ENCODE peak calls at places on chromosomes 12 and 14, in four cellular contexts. O is RWPE2; Z is CD8-positive, alpha-beta T cell; W is astrocyte. E is an unnamed sample. For H3K36me3, the result is how much of the 10 kb centered on the place peaks cover.

GRCh38 chr12:120959111-120959878 is 19.0 kb upstream of the HNF1A start:
- DNase-seq in O (no peak), Z (no peak), W (no peak), E (no peak)

GRCh38 chr14:30620178-30620577 is 1.9 kb upstream of the SCFD1 start:
- DNase-seq in O (no peak), Z (no peak), W (peak), E (no peak)

GRCh38 chr14:96224480-96225096 is 19.9 kb downstream of the BDKRB2 start:
- DNase-seq in O (peak), Z (no peak), W (no peak), E (no peak)

GRCh38 chr14:57835751-57836150 is 30.1 kb downstream of the SLC35F4 start:
- DNase-seq in O (no peak), Z (no peak), W (no peak), E (no peak)

GRCh38 chr12:123996581-123996980 is 23.6 kb downstream of the ZNF664 start:
- DNase-seq in O (no peak), Z (no peak), W (no peak), E (no peak)

GRCh38 chr14:41830679-41831078 is 224.0 kb downstream of the LRFN5 start:
- DNase-seq in O (peak), Z (no peak), W (peak), E (no peak)

GRCh38 chr14:35333797-35334743 is 41.9 kb downstream of the PSMA6 start:
- DNase-seq in O (no peak), Z (peak), W (no peak), E (no peak)

GRCh38 chr14:101068293-101068957 is 164.9 kb upstream of the RTL1 start:
- DNase-seq in O (peak), Z (no peak), W (no peak), E (no peak)

GRCh38 chr12:109548258-109548657 is 25.0 kb downstream of the MMAB start:
- DNase-seq in O (no peak), Z (no peak), W (no peak), E (no peak)

GRCh38 chr12:118377891-118378470 is 1.6 kb downstream of the SUDS3 start:
- DNase-seq in O (no peak), Z (peak), W (peak), E (no peak)

GRCh38 chr14:32166029-32166428 is 35.8 kb upstream of the RNU6-7 start:
- DNase-seq in O (no peak), Z (no peak), W (no peak), E (no peak)

GRCh38 chr12:14883663-14884062 is 2.0 kb downstream of the MGP start:
- DNase-seq in O (no peak), Z (no peak), W (no peak), E (no peak)
- H3K4me3 ChIP-seq in O (no peak), Z (no peak), W (no peak), E (no peak)

DNA sequence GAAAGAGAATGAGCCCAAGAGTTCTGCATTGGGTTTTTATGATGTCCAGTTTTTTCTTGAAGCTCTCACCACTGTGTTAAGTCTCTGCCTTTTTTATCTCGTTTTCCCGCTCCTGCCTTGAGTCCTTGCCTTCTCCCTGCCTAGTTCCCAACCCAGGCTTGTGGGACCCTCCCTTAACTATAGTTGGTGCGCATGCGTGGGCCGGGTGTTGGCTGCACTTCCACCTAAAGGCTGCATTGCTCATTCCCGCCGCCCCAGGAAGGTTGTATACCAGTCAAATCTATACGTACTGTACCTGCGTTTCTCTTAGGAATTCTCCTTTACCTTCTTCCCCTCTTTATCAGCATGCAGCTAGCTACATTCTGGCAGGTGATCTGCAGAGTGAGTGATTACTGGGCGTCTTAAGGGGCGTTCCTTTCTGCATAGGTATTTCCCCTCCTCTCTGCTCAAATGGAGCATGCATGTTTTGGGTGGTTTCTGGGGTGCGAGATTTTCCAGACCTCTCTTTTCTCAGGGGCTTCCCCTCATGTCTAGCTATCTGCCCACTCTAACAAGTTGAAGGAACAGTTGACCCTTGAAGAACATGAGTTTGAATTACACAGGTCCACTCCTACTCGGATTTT is 6.6 kb upstream of the REP15 start:
- DNase-seq in O (no peak), Z (no peak), W (no peak), E (no peak)
- H3K36me3 ChIP-seq in O (under half), Z (under half), W (half or more), E (under half)

GRCh38 chr14:94690896-94691657 is 78.8 kb downstream of the GSC start:
- DNase-seq in O (no peak), Z (no peak), W (no peak), E (no peak)
- TF ChIP-seq CTCF in O (no peak), Z (no peak), W (no peak), E (no peak)

DNA sequence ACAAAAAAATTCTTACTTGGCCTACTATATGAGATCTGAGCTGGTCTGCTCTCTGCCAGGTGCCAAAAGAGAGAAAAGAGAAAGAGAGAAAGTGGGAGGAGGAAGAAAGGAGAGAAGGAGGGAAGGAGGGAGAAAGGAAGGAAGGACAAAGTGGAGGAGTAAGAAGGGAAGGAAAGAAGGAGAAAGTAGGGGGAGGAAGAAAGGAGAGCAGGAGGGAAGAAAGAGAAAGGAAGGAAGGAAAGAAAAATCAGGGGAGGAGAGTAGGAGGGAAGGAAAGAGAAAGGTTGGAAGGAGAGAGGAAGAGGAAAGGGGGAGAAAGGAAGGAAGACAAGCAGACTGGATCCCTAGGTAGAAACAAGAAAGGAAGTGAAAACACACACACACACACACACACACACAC is 96.8 kb downstream of the RPS29 start:
- DNase-seq in O (no peak), Z (no peak), W (no peak), E (no peak)
- H3K4me3 ChIP-seq in O (no peak), Z (no peak), W (no peak), E (no peak)

GRCh38 chr14:104528496-104528895 is 51.1 kb upstream of the C14orf180 start:
- DNase-seq in O (no peak), Z (no peak), W (no peak), E (no peak)

GRCh38 chr14:104523546-104523935 is 56.0 kb upstream of the C14orf180 start:
- DNase-seq in O (no peak), Z (no peak), W (no peak), E (no peak)

GRCh38 chr14:104524726-104525125 is 54.8 kb upstream of the C14orf180 start:
- DNase-seq in O (no peak), Z (no peak), W (no peak), E (no peak)

GRCh38 chr14:104527857-104528459 is 51.6 kb upstream of the C14orf180 start:
- DNase-seq in O (no peak), Z (no peak), W (no peak), E (no peak)

GRCh38 chr14:104526723-104527645 is 52.6 kb upstream of the C14orf180 start:
- DNase-seq in O (no peak), Z (no peak), W (no peak), E (no peak)
- H3K36me3 ChIP-seq in O (under half), Z (under half), W (under half), E (under half)

GRCh38 chr14:64915025-64915424 is 770 bp downstream of the CHURC1 start:
- DNase-seq in O (no peak), Z (no peak), W (no peak), E (no peak)

GRCh38 chr14:64912256-64912655 is 2.0 kb upstream of the CHURC1 start:
- DNase-seq in O (no peak), Z (no peak), W (peak), E (no peak)

GRCh38 chr14:64910847-64911495 is 3.3 kb upstream of the CHURC1 start:
- DNase-seq in O (no peak), Z (no peak), W (no peak), E (no peak)

GRCh38 chr14:64915797-64916196 is 1.5 kb downstream of the CHURC1 start:
- DNase-seq in O (no peak), Z (no peak), W (no peak), E (no peak)

GRCh38 chr14:64914237-64914971 is at the start of gene CHURC1:
- DNase-seq in O (peak), Z (peak), W (peak), E (peak)
- TF ChIP-seq CTCF in O (no peak), Z (no peak), W (no peak), E (no peak)

GRCh38 chr14:24171422-24172260 is at the start of gene REC8:
- DNase-seq in O (no peak), Z (peak), W (peak), E (peak)
- H3K4me3 ChIP-seq in O (no peak), Z (peak), W (peak), E (peak)

GRCh38 chr12:104310751-104311297 is 7.3 kb downstream of the EID3 start:
- DNase-seq in O (no peak), Z (no peak), W (no peak), E (no peak)
- H3K36me3 ChIP-seq in O (half or more), Z (under half), W (under half), E (under half)

GRCh38 chr12:26091837-26092236 is 33.0 kb downstream of the BHLHE41 start:
- DNase-seq in O (no peak), Z (no peak), W (no peak), E (no peak)

GRCh38 chr12:26088999-26089398 is 35.8 kb downstream of the BHLHE41 start:
- DNase-seq in O (no peak), Z (no peak), W (no peak), E (no peak)

GRCh38 chr12:26097046-26097878 is 27.6 kb downstream of the BHLHE41 start:
- DNase-seq in O (no peak), Z (peak), W (peak), E (no peak)

GRCh38 chr12:26090853-26091510 is 33.9 kb downstream of the BHLHE41 start:
- DNase-seq in O (no peak), Z (no peak), W (peak), E (peak)

DNA sequence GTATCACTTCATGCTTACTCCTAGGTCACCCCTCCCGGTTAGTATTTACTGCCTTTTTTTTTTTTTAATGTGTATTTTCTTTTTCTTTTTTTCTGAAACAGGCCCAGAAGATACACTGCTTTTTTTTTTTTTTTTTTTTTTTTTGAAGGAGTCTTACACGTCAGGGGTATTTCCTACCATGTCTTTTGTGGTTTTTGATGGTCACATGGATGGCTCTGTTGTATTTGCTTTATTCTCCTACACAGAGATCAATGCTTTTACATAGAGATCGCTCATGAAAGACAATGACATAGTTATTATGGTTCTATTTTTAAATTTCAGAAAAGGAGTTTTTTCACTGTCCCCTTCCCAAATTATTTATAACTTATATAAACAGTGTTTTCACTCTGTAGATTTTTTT is 32.1 kb downstream of the BHLHE41 start:
- DNase-seq in O (no peak), Z (no peak), W (peak), E (no peak)
- TF ChIP-seq CTCF in O (no peak), Z (no peak), W (no peak), E (no peak)

GRCh38 chr12:53938276-53939140 is at the start of gene HOXC13:
- DNase-seq in O (peak), Z (no peak), W (no peak), E (no peak)
- H3K4me3 ChIP-seq in O (peak), Z (no peak), W (no peak), E (no peak)